ENCODE peak calls at places on chromosome 4, in ten cellular contexts. T is cardiac muscle cell, M is fibroblast of lung, Y is stomach, R is neural progenitor cell, A is adrenal gland, D is heart left ventricle, W is lower lobe of right lung, C is HCT116, Q is ovary. L is an unnamed sample.

GRCh38 chr4:80097395-80098177 is 24.6 kb upstream of the ANTXR2 start:
- DNase-seq in W (no peak), Y (no peak), R (no peak), D (peak; percentile 74), M (peak; percentile 94), Q (no peak), C (no peak), A (peak; percentile 12), T (no peak), L (no peak)

GRCh38 chr4:24244663-24245519 is 339.5 kb downstream of the DHX15 start:
- DNase-seq in C (no peak), W (no peak), Y (no peak), R (peak; percentile 34), A (no peak), M (peak; percentile 53), T (peak; percentile 80), D (peak; percentile 76), Q (no peak), L (no peak)

GRCh38 chr4:112119358-112119783 is 25.9 kb upstream of the FAM241A start:
- DNase-seq in A (no peak), T (no peak), Y (no peak), D (no peak), C (no peak), M (no peak), W (no peak), Q (no peak), R (no peak), L (no peak)

GRCh38 chr4:123037809-123038208 is 115.4 kb upstream of the NUDT6 start:
- DNase-seq in D (no peak), C (no peak), M (peak; percentile 81), W (no peak), A (no peak), R (no peak), T (no peak), Q (no peak), Y (no peak), L (no peak)

GRCh38 chr4:79964715-79965345 is 108.2 kb downstream of the ANTXR2 start:
- DNase-seq in R (peak; percentile 69), Q (peak; percentile 18), D (no peak), T (peak; percentile 14), C (no peak), Y (no peak), W (peak; percentile 37), A (no peak), M (peak; percentile 58), L (no peak)

GRCh38 chr4:180057891-180058643 is 2185.1 kb upstream of the TENM3 start:
- DNase-seq in W (peak; percentile 43), R (peak; percentile 61), T (peak; percentile 49), A (peak; percentile 60), D (no peak), Y (no peak), M (peak; percentile 38), Q (no peak), C (no peak), L (peak; percentile 19)

GRCh38 chr4:80005863-80006262 is 67.2 kb downstream of the ANTXR2 start:
- DNase-seq in M (peak; percentile 55), C (no peak), D (no peak), R (no peak), Y (no peak), T (no peak), Q (no peak), W (no peak), A (no peak), L (no peak)

GRCh38 chr4:40952672-40953071 is 202.9 kb downstream of the NSUN7 start:
- DNase-seq in W (no peak), M (no peak), D (no peak), T (no peak), Q (no peak), R (no peak), C (no peak), A (no peak), Y (no peak), L (no peak)

GRCh38 chr4:762211-763190 is 56.9 kb downstream of the PCGF3 start:
- DNase-seq in T (no peak), W (peak; percentile 28), M (peak; percentile 31), A (no peak), R (no peak), D (no peak), C (no peak), Q (peak; percentile 17), Y (no peak), L (no peak)

GRCh38 chr4:763922-764321 is 58.3 kb downstream of the PCGF3 start:
- DNase-seq in A (no peak), M (no peak), Y (no peak), R (no peak), C (no peak), T (no peak), D (no peak), W (peak; percentile 28), Q (no peak), L (no peak)

GRCh38 chr4:763191-763810 is 57.7 kb downstream of the PCGF3 start:
- DNase-seq in C (no peak), M (no peak), Q (peak; percentile 7), T (no peak), Y (no peak), D (no peak), A (no peak), R (no peak), W (peak; percentile 32), L (no peak)

GRCh38 chr4:766152-766515 is 59.8 kb downstream of the CPLX1 start:
- DNase-seq in Y (no peak), A (peak; percentile 91), D (no peak), R (no peak), C (no peak), Q (peak; percentile 7), T (no peak), W (peak; percentile 30), M (peak; percentile 62), L (peak; percentile 41)

DNA sequence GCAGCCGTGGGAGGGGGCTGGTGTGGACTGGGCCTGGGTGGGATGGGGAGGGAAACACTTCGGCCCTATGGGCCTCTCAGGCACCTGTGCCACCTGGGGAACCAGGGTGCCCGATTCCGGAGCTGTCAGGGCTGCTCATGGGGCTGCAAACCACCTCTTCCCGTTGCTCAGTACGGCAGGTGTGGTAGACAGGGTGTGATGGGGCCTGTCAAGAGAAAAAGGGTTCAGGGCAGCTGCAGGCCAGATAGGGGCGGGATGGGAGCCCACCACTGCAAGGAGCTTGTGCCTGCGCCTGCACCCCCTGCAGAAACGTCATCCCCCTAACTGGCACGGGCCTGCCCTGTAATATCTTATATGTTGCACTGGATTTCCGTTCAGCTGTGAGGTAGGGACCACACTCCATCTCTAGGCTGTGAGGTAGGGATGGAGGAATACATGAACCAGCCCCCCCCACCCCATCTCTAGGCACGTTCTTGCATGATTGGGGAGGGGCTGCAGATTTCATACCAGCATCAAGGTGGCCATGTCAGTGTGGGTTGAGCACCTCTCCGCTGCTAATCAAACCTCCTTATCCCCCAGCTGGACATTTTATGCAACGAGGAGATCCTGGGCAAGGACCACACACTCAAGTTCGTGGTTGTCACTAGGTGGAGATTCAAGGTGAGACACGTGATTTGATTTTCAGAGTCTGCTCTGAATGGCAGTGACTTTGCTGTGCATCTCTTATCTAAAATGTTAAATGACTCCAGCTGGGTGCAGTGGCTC is 59.0 kb downstream of the PCGF3 start:
- DNase-seq in D (no peak), Q (no peak), A (no peak), R (no peak), T (no peak), W (peak; percentile 26), C (no peak), M (no peak), Y (no peak), L (no peak)
- H3K36me3 ChIP-seq in D (peaks cover 83% of the 10 kb centered on the region), Q (no peaks in the 10 kb centered on the region), A (no peaks in the 10 kb centered on the region), R (peaks cover 14% of the 10 kb centered on the region), T (peaks cover 14% of the 10 kb centered on the region), W (peaks cover 91% of the 10 kb centered on the region), C (peaks cover 34% of the 10 kb centered on the region), M (peaks cover 37% of the 10 kb centered on the region), Y (peaks cover 95% of the 10 kb centered on the region), L (peaks cover 6% of the 10 kb centered on the region)

DNA sequence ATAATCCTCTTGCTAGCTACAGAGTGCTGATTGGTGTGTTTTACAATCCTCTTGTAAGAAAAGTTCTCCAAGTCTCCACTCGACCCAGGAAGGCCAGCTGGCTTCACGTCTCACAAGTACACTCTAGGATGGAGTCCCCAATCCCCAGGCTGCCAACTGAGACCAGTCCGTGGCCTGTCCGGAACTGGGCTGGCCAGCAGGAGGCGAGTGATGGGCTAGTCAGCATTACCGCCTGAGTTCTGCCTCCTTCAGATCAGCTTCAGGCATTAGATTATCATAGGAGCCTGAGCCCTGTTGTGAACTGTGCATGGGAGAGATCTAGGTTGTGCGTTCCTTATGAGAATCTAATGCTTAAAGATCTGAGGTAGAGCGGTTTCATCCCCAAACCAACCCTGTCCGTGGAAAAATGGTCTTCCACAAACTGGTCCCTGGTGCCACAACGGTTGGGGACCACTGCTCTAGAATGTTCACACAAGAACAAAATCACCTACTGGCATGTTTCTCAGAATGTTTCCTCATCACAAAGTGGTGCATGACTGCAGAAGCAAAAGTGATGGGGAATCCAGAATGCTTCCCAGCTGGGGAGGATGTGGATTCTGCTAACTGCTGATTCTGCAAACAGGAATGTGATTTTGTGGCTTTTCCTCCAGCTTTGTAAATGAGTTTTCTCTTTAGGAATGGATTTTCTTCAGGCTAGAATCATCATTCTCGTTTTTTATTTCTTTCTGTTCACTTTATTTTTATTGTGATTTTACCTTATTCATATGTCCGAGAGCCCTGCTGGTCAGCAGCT is 40.9 kb downstream of the SEPTIN11 start:
- DNase-seq in D (no peak), C (no peak), Q (no peak), T (no peak), Y (no peak), W (no peak), R (no peak), M (peak; percentile 99), A (no peak), L (no peak)
- H3K4me1 ChIP-seq in D (no peaks in the 10 kb centered on the region), C (no peaks in the 10 kb centered on the region), Q (peaks cover 11% of the 10 kb centered on the region), T (peaks cover 25% of the 10 kb centered on the region), Y (peaks cover 34% of the 10 kb centered on the region), W (peaks cover 57% of the 10 kb centered on the region), R (peaks cover 15% of the 10 kb centered on the region), M (peaks cover 38% of the 10 kb centered on the region), A (peaks cover 4% of the 10 kb centered on the region), L (peaks cover under 1% of the 10 kb centered on the region)

DNA sequence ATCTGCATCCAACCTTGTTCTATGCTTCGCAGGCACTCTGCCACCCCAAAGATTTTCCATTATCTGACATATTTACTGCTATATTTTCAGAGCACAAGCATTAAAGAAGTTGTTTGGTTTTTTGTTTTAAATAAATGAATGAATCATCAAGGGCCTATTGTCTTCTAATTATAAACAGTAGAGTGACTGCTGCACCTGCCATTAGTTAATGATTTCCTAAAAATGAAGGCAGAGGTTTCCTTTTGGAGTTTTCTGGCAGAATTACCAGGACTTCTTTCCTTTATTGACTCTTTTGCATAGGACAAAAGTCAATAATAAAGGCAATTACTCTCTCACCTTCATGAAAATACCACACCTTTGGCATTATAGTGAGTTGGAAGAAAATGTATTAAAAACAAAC is 238.1 kb downstream of the INPP4B start:
- DNase-seq in T (no peak), R (no peak), Q (no peak), C (no peak), W (no peak), D (no peak), Y (no peak), M (no peak), A (no peak), L (no peak)
- H3K9me3 ChIP-seq in T (no peaks in the 10 kb centered on the region), R (peaks cover 4% of the 10 kb centered on the region), Q (no peaks in the 10 kb centered on the region), C (no peaks in the 10 kb centered on the region), W (peaks cover 14% of the 10 kb centered on the region), D (peaks cover 11% of the 10 kb centered on the region), Y (peaks cover 10% of the 10 kb centered on the region), M (no peaks in the 10 kb centered on the region), A (peaks cover 5% of the 10 kb centered on the region), L (peaks cover 2% of the 10 kb centered on the region)

DNA sequence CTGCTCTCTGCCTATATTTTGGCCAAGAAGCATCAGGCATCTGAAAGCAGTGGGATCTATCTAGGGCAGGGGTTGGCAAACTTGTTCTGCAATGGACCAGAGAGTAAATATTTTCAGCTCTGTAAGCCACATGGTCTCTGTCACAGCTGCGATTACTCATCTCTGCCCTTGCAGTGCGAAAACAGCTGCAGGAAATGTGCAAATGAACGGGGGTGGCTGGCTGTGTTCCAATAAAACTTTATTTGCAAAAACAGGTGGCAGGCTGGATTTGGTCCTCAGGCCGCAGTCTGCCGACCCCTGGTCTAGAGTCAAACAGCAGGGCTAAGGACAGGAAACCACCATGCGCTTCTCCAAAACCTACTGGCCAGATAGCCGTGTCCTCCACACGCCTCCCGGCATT is 48.6 kb downstream of the ACOX3 start:
- DNase-seq in W (no peak), C (no peak), A (peak; percentile 32), R (no peak), T (no peak), D (peak; percentile 76), Y (no peak), Q (peak; percentile 70), M (peak; percentile 87), L (no peak)
- H3K36me3 ChIP-seq in W (peaks cover 86% of the 10 kb centered on the region), C (no peaks in the 10 kb centered on the region), A (no peaks in the 10 kb centered on the region), R (no peaks in the 10 kb centered on the region), T (peaks cover 16% of the 10 kb centered on the region), D (peaks cover 64% of the 10 kb centered on the region), Y (peaks cover 89% of the 10 kb centered on the region), Q (no peaks in the 10 kb centered on the region), M (peaks cover 6% of the 10 kb centered on the region), L (no peaks in the 10 kb centered on the region)